ENCODE peak calls at places on chromosomes 7 and 10, in four cellular contexts. A, J, M and I are unnamed samples.

GRCh38 chr7:73968511-73968910 is 59.5 kb upstream of the ELN start:
- DNase-seq in A (no peak), J (no peak), M (no peak), I (no peak)

GRCh38 chr10:10794056-10794455 is 223.6 kb upstream of the CELF2 start:
- DNase-seq in A (no peak), J (no peak), M (no peak), I (no peak)

GRCh38 chr10:61480226-61480625 is 27.0 kb upstream of the TMEM26 start:
- DNase-seq in A (no peak), J (no peak), M (no peak), I (no peak)

GRCh38 chr7:148622887-148623585 is 32.5 kb downstream of the C7orf33 start:
- DNase-seq in A (no peak), J (no peak), M (no peak), I (no peak)

GRCh38 chr10:2772791-2773644 is 294.3 kb upstream of the PFKP start:
- DNase-seq in A (no peak), J (no peak), M (no peak), I (no peak)

GRCh38 chr10:121007264-121007663 is 156.1 kb downstream of the WDR11 start:
- DNase-seq in A (no peak), J (no peak), M (no peak), I (no peak)

GRCh38 chr10:44390585-44391072 is 5.7 kb upstream of the CXCL12 start:
- DNase-seq in A (peak), J (no peak), M (no peak), I (no peak)

GRCh38 chr7:45126201-45126600 is 14.7 kb upstream of the TBRG4 start:
- DNase-seq in A (no peak), J (no peak), M (no peak), I (no peak)

GRCh38 chr10:24962998-24963397 is 10.6 kb upstream of the PRTFDC1 start:
- DNase-seq in A (peak), J (no peak), M (no peak), I (no peak)

GRCh38 chr10:79445217-79445707 is at the start of gene ZCCHC24:
- DNase-seq in A (no peak), J (peak), M (no peak), I (no peak)

GRCh38 chr10:21926949-21927348 is 76.6 kb downstream of the DNAJC1 start:
- DNase-seq in A (peak), J (no peak), M (no peak), I (no peak)

GRCh38 chr7:134016223-134016941 is 110.8 kb upstream of the LRGUK start:
- DNase-seq in A (peak), J (peak), M (no peak), I (no peak)

GRCh38 chr7:144854839-144855424 is 19.1 kb upstream of the TPK1 start:
- DNase-seq in A (peak), J (no peak), M (no peak), I (no peak)

GRCh38 chr7:1667566-1668485 is 2.3 kb upstream of the ELFN1 start:
- DNase-seq in A (no peak), J (no peak), M (no peak), I (no peak)

GRCh38 chr7:2071133-2071832 is 161.5 kb downstream of the MAD1L1 start:
- DNase-seq in A (no peak), J (no peak), M (no peak), I (no peak)

GRCh38 chr10:123998197-123999141 is 94.9 kb downstream of the CHST15 start:
- DNase-seq in A (no peak), J (no peak), M (no peak), I (no peak)

GRCh38 chr7:10100572-10100971 is 873.1 kb upstream of the PHF14 start:
- DNase-seq in A (no peak), J (no peak), M (no peak), I (no peak)

GRCh38 chr7:2757361-2757903 is 69.4 kb downstream of the AMZ1 start:
- DNase-seq in A (peak), J (peak), M (no peak), I (no peak)

GRCh38 chr10:101777857-101778145 is 1.9 kb upstream of the FGF8 start:
- DNase-seq in A (no peak), J (no peak), M (no peak), I (no peak)

GRCh38 chr7:100430450-100431285 is 1.0 kb downstream of the MEPCE start:
- DNase-seq in A (peak), J (peak), M (peak), I (no peak)

GRCh38 chr7:121337398-121337797 is 8.6 kb downstream of the WNT16 start:
- DNase-seq in A (no peak), J (no peak), M (no peak), I (no peak)

GRCh38 chr10:33189373-33189772 is 145.1 kb downstream of the NRP1 start:
- DNase-seq in A (no peak), J (no peak), M (no peak), I (no peak)

GRCh38 chr7:116561697-116562483 is 37.1 kb downstream of the CAV1 start:
- DNase-seq in A (no peak), J (no peak), M (no peak), I (no peak)

GRCh38 chr7:110898516-110898915 is 192.4 kb upstream of the LRRN3 start:
- DNase-seq in A (no peak), J (no peak), M (no peak), I (no peak)

GRCh38 chr10:114768394-114768786 is 53.2 kb upstream of the FHIP2A start:
- DNase-seq in A (no peak), J (peak), M (no peak), I (no peak)

GRCh38 chr10:114766470-114766869 is 55.1 kb upstream of the FHIP2A start:
- DNase-seq in A (no peak), J (peak), M (no peak), I (no peak)

GRCh38 chr10:114764656-114765055 is 56.9 kb upstream of the FHIP2A start:
- DNase-seq in A (no peak), J (no peak), M (no peak), I (no peak)

GRCh38 chr10:114767589-114768393 is 53.8 kb upstream of the FHIP2A start:
- DNase-seq in A (no peak), J (peak), M (no peak), I (peak)

DNA sequence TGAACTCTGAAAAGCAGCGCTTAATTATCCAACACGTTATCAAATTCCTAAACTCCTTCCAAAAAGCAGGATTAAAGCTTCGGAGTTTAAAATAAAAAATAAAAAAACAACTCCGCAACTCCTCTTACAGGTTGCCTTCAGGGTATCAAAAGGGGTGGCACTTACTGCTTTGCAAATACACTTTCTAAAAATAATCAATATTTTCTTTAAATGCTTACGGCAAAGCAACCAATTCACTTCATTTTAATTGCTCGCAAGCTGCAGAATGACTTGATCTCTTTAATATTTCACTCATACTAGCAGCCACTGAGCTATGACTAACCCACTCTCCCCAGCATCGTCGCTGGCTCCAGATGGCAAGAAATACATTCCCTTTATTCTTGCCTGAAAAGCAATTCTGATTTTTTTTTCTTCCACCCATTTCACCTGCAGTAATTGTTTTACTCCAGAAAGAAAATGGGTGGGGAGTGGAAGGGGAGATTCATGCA is 54.4 kb upstream of the FHIP2A start:
- DNase-seq in A (peak), J (no peak), M (no peak), I (no peak)
- H3K4me3 ChIP-seq in A (no peak), J (peak), M (peak), I (peak)

DNA sequence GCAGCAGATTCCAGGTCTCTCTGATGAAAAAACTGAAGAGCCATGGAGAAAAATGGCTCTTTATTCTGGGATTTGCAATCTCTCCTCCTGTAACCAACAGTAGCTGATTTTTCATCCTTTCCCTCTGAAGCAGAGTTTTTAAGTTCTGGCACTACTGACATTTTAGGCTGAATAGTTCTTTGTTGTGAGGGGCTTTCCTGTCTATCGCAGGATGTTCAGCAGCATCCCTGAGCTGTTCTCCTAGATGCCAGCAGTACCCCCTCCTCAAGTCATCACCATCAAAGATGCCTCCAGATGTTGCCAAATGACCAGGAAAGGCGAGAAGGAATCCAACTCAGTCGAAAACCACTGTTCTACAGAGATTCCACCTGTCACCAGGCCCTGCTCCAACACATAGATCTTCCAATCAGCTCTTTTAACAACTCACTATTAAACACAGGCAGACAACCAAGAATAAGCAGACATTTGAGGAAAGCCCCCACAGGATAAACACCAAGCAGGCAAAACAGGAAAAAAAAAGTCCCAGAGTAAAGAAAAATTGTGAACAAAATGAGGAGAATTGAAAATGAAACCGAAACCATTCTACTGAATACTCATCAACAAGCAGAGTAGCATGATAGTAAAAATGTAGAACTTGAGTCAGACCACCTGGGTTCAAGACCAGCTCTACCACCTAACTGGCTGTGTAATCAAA is 124.8 kb downstream of the MPP7 start:
- DNase-seq in A (peak), J (no peak), M (no peak), I (no peak)
- H3K4me3 ChIP-seq in A (no peak), J (peak), M (peak), I (peak)

DNA sequence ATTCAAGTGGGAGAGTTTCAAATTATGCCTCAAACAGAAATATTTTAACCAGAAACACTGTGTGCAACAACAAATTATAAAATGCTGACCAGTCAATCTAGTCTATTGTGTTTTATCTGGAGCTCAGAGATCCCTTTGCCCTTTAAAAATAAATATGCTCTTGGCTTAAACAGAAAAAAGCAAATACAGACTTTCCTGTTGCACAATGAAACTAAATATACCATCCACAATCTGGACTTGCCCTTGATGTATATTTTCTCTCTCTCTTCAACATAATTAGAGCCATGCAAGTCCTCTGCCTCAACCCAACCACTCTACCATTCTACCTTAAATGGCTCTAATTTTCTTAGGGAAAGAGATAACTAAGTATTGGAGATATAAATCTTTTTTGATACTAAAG is 34.9 kb downstream of the ASAH2 start:
- DNase-seq in A (no peak), J (no peak), M (no peak), I (no peak)
- H3K4me3 ChIP-seq in A (no peak), J (no peak), M (no peak), I (no peak)

DNA sequence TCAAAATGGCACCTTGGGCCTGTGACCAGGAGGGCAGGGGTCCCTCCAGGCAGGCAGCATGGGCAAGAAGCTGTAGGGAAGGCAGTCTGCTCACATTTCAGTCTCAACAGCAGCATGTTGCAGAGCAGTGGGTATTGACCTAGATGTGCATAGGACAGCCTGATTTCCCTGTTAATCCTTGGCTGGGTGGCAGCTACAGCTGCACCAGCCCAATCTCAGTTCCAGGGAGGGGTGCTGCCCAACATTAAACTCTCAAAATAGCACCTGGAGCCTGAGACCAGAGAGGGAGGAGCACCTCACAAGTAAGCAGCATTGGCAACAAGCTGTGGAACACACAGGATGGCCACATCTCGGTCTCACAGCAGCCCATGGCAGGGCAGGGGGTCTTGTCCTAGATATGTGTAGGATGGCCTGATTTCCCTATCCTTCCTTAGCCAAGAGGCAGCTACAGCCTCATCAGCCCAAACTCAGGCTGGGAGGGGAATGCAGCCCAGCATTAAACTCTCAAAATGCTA is 10.3 kb downstream of the TMEM140 start:
- DNase-seq in A (no peak), J (no peak), M (no peak), I (no peak)
- H3K4me3 ChIP-seq in A (no peak), J (no peak), M (no peak), I (no peak)

GRCh38 chr7:27170936-27171635 is 3.0 kb downstream of the HOXA10 start:
- DNase-seq in A (no peak), J (peak), M (peak), I (peak)

GRCh38 chr7:27172823-27173411 is 1.2 kb downstream of the HOXA10 start:
- DNase-seq in A (no peak), J (peak), M (peak), I (peak)

GRCh38 chr7:27170494-27170811 is 3.7 kb downstream of the HOXA10 start:
- DNase-seq in A (no peak), J (no peak), M (no peak), I (no peak)

GRCh38 chr7:27172388-27172774 is 1.7 kb downstream of the HOXA10 start:
- DNase-seq in A (no peak), J (peak), M (no peak), I (no peak)

GRCh38 chr7:27171636-27172387 is 2.3 kb downstream of the HOXA10 start:
- DNase-seq in A (no peak), J (peak), M (peak), I (peak)
- H3K4me3 ChIP-seq in A (no peak), J (peak), M (peak), I (no peak)